ENCODE peak calls at places on chromosome 11, in six cellular contexts. H is tibial artery; E is CD8-positive, alpha-beta T cell; B is left ventricle myocardium inferior; S is naive thymus-derived CD4-positive, alpha-beta T cell; M is colonic mucosa. K is an unnamed sample. For H3K4me1, the result is how much of the 10 kb centered on the place peaks cover.

GRCh38 chr11:73141031-73141308 is 1.1 kb downstream of the FCHSD2 start:
- DNase-seq in H (peak), E (no peak), B (peak), S (no peak), M (peak), K (peak)

GRCh38 chr11:11253995-11254394 is 99.1 kb downstream of the CSNK2A3 start:
- DNase-seq in H (no peak), E (no peak), B (no peak), S (no peak), M (no peak), K (no peak)

GRCh38 chr11:20089796-20090653 is 70.2 kb downstream of the DBX1 start:
- DNase-seq in H (no peak), E (no peak), B (no peak), S (no peak), M (no peak), K (no peak)

GRCh38 chr11:1422481-1422880 is 32.7 kb downstream of the BRSK2 start:
- DNase-seq in H (no peak), E (no peak), B (no peak), S (no peak), M (no peak), K (no peak)

GRCh38 chr11:72781313-72782080 is 12.3 kb downstream of the STARD10 start:
- DNase-seq in H (no peak), E (peak), B (peak), S (peak), M (peak), K (no peak)

GRCh38 chr11:133830931-133831907 is 14.1 kb downstream of the SPATA19 start:
- DNase-seq in H (no peak), E (no peak), B (no peak), S (no peak), M (no peak), K (no peak)

GRCh38 chr11:117822031-117822521 is 2.5 kb downstream of the FXYD2 start:
- DNase-seq in H (no peak), E (peak), B (no peak), S (peak), M (no peak), K (no peak)

GRCh38 chr11:28871090-28871489 is 762.9 kb downstream of the METTL15 start:
- DNase-seq in H (no peak), E (no peak), B (no peak), S (no peak), M (no peak), K (no peak)

GRCh38 chr11:62461740-62462522 is 43.1 kb downstream of the SCGB1A1 start:
- DNase-seq in H (no peak), E (no peak), B (no peak), S (no peak), M (no peak), K (no peak)

GRCh38 chr11:30560345-30561106 is 25.6 kb downstream of the MPPED2 start:
- DNase-seq in H (no peak), E (no peak), B (no peak), S (no peak), M (no peak), K (no peak)

GRCh38 chr11:35216962-35217667 is 78.1 kb downstream of the CD44 start:
- DNase-seq in H (no peak), E (peak), B (no peak), S (peak), M (no peak), K (no peak)

GRCh38 chr11:72727521-72727920 is 24.7 kb downstream of the ARAP1 start:
- DNase-seq in H (no peak), E (no peak), B (no peak), S (no peak), M (no peak), K (no peak)

GRCh38 chr11:110425751-110426545 is 3.8 kb upstream of the FDX1 start:
- DNase-seq in H (no peak), E (no peak), B (no peak), S (no peak), M (no peak), K (no peak)

GRCh38 chr11:65912840-65913239 is 6.0 kb downstream of the C11orf68 start:
- DNase-seq in H (no peak), E (no peak), B (no peak), S (no peak), M (no peak), K (no peak)

GRCh38 chr11:115325523-115325922 is 178.7 kb downstream of the CADM1 start:
- DNase-seq in H (no peak), E (no peak), B (no peak), S (no peak), M (no peak), K (no peak)

GRCh38 chr11:110148775-110149744 is 55.9 kb downstream of the ZC3H12C start:
- DNase-seq in H (no peak), E (no peak), B (no peak), S (no peak), M (no peak), K (no peak)

GRCh38 chr11:45025716-45026492 is 75.2 kb upstream of the TP53I11 start:
- DNase-seq in H (peak), E (no peak), B (peak), S (no peak), M (no peak), K (no peak)

GRCh38 chr11:117392001-117392690 is 64.5 kb downstream of the CEP164 start:
- DNase-seq in H (no peak), E (no peak), B (no peak), S (no peak), M (no peak), K (no peak)

GRCh38 chr11:72433455-72434061 is 773 bp downstream of the CLPB start:
- DNase-seq in H (no peak), E (no peak), B (peak), S (no peak), M (no peak), K (no peak)

GRCh38 chr11:64665381-64665780 is 57.6 kb downstream of the NRXN2 start:
- DNase-seq in H (peak), E (no peak), B (no peak), S (no peak), M (no peak), K (no peak)

GRCh38 chr11:118820412-118821357 is 29.7 kb upstream of the DDX6 start:
- DNase-seq in H (peak), E (peak), B (peak), S (no peak), M (peak), K (peak)

GRCh38 chr11:111631666-111632039 is 29.4 kb downstream of the SIK2 start:
- DNase-seq in H (no peak), E (no peak), B (no peak), S (no peak), M (no peak), K (no peak)

GRCh38 chr11:65204646-65205601 is 23.2 kb downstream of the CAPN1 start:
- DNase-seq in H (no peak), E (peak), B (no peak), S (peak), M (no peak), K (no peak)

GRCh38 chr11:9065614-9066431 is 25.6 kb downstream of the SCUBE2 start:
- DNase-seq in H (no peak), E (no peak), B (no peak), S (no peak), M (no peak), K (no peak)

GRCh38 chr11:102546923-102547471 is 16.4 kb upstream of the MMP7 start:
- DNase-seq in H (no peak), E (no peak), B (no peak), S (no peak), M (no peak), K (no peak)

GRCh38 chr11:134252539-134253188 is 488 bp downstream of the THYN1 start:
- DNase-seq in H (peak), E (peak), B (no peak), S (no peak), M (peak), K (no peak)

GRCh38 chr11:67357831-67358555 is 4.6 kb upstream of the POLD4 start:
- DNase-seq in H (no peak), E (no peak), B (no peak), S (no peak), M (peak), K (no peak)

GRCh38 chr11:116169776-116170175 is 603.0 kb downstream of the BUD13 start:
- DNase-seq in H (no peak), E (no peak), B (no peak), S (no peak), M (peak), K (no peak)

GRCh38 chr11:15865212-15865987 is 490.9 kb downstream of the SOX6 start:
- DNase-seq in H (no peak), E (no peak), B (no peak), S (no peak), M (no peak), K (no peak)

GRCh38 chr11:13940611-13941256 is 21.8 kb upstream of the SPON1 start:
- DNase-seq in H (no peak), E (peak), B (no peak), S (peak), M (no peak), K (no peak)

GRCh38 chr11:88367310-88367709 is 29.8 kb upstream of the CTSC start:
- DNase-seq in H (no peak), E (no peak), B (no peak), S (peak), M (no peak), K (no peak)

GRCh38 chr11:120774591-120775386 is 249.1 kb upstream of the TBCEL start:
- DNase-seq in H (no peak), E (no peak), B (no peak), S (no peak), M (no peak), K (no peak)

GRCh38 chr11:112928136-112928535 is 33.1 kb upstream of the NCAM1 start:
- DNase-seq in H (no peak), E (no peak), B (no peak), S (no peak), M (no peak), K (no peak)

GRCh38 chr11:69388210-69388609 is 93.3 kb upstream of the LINC01488 start:
- DNase-seq in H (no peak), E (no peak), B (no peak), S (no peak), M (no peak), K (no peak)
- H3K4me3 ChIP-seq in H (no peak), E (no peak), B (no peak), S (no peak), M (no peak), K (no peak)

DNA sequence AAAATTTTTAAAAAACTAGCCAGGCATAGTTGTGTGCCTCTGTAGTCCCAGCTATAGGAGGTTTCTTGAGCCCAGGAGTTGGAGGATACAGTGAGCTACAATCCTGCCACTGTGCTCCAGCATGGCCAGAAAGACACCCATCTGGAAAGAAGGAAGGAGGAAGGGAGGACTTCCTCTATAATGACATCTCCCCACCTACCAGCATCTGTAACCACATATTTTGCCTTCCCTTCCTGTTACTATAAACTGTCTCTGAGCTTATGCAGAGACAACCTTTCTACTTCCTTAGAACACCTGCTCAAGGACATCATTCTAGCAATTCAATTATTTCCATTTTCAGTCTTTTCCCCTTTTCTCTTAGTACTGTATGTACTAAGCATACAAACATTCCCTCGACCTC is 2.2 kb upstream of the NUP160 start:
- DNase-seq in H (no peak), E (no peak), B (no peak), S (no peak), M (no peak), K (no peak)
- H3K4me1 ChIP-seq in H (under half), E (under half), B (under half), S (half or more), M (under half), K (under half)

GRCh38 chr11:93537767-93538261 is 5.4 kb downstream of the SMCO4 start:
- DNase-seq in H (peak), E (no peak), B (no peak), S (no peak), M (no peak), K (peak)
- H3K4me3 ChIP-seq in H (peak), E (no peak), B (peak), S (no peak), M (no peak), K (no peak)

GRCh38 chr11:79383874-79384273 is 57.0 kb downstream of the TENM4 start:
- DNase-seq in H (no peak), E (no peak), B (no peak), S (no peak), M (no peak), K (no peak)
- H3K4me1 ChIP-seq in H (under half), E (under half), B (under half), S (under half), M (under half), K (under half)

DNA sequence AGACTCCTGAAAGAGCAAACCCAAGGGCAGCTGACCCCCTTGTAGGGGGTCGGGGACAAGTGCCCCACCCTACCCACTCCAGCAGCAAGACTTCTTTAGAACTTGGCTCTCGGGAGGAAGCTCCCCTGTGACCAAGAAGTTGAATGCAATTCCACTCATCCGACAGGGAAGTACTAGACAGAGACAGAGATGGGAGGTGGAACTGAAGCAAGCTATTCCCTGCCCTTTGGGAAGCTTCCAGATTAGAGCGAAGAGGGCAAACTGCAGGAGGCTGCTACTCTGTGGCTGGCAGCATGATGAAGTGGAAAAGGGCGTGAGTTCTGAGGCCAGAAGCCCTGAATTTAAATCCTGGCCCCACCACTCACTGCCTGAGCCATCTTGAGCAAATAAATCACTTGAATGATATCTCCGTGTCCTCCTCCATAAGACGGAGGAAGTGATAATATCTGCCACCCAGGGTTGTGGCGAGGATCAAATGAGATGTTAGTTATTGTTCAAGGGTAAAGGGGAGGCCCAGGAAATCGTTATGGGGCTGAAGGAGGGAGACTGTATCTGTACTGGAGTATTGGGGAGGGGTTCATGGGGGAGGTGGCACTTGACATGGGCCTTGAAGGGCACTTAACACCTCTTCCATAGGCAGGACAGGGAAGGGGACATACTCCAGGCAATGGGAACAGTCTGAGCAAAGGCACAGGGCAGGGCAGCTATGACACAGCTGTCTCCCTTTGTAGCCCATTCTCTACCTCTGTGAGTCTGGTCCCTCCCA is 16.2 kb upstream of the DGKZ start:
- DNase-seq in H (no peak), E (peak), B (no peak), S (peak), M (no peak), K (no peak)
- H3K4me3 ChIP-seq in H (no peak), E (peak), B (no peak), S (peak), M (no peak), K (no peak)

GRCh38 chr11:26844963-26845362 is 123.1 kb upstream of the SLC5A12 start:
- DNase-seq in H (no peak), E (no peak), B (no peak), S (no peak), M (no peak), K (no peak)

GRCh38 chr11:26847977-26848376 is 126.1 kb upstream of the SLC5A12 start:
- DNase-seq in H (no peak), E (no peak), B (no peak), S (no peak), M (no peak), K (no peak)

GRCh38 chr11:26843539-26843938 is 121.7 kb upstream of the SLC5A12 start:
- DNase-seq in H (no peak), E (no peak), B (no peak), S (no peak), M (no peak), K (no peak)

GRCh38 chr11:26847459-26847858 is 125.6 kb upstream of the SLC5A12 start:
- DNase-seq in H (peak), E (no peak), B (no peak), S (no peak), M (no peak), K (no peak)

DNA sequence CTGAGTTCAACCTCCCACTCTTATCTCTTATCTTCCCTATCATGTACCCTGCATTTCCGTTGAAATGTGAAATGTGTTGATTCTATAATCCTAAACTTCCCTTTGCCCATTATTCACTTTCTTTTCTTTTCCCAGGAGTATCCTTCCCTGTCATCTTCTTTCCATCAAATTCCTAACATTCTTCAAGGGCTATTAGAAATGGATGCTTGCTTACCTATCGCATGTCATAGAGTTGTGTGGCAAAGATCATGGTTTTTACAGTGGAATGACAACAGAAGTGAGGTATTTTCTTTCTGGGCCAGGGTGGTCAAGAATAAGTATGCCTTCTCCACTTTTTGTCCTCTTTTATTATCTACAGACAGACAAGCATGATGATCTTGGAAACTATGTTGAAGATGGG is 124.4 kb upstream of the SLC5A12 start:
- DNase-seq in H (no peak), E (no peak), B (no peak), S (no peak), M (no peak), K (no peak)
- H3K4me1 ChIP-seq in H (half or more), E (under half), B (under half), S (under half), M (under half), K (under half)

DNA sequence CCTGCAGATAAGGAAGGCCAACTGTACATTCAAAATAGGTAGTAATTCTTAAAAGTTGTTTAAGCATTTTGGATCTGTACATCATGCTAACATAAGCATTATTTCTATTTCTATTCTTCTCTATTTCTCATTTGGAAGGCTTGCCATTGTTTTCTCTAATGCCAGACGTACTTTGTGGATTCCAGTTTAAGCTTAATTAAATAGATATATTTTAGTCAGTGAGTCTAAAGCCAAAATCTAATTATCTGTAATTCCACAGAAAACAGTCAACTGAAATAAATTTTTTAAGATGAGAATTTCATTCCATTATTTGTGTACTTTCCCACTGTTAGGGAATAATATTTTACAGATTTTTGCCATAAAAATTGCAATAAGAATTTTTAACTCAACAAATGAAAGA is 123.0 kb downstream of the LUZP2 start:
- DNase-seq in H (no peak), E (no peak), B (no peak), S (no peak), M (no peak), K (no peak)
- H3K4me3 ChIP-seq in H (no peak), E (no peak), B (no peak), S (no peak), M (no peak), K (no peak)

GRCh38 chr11:84214557-84214956 is 928.4 kb upstream of the CCDC90B start:
- DNase-seq in H (no peak), E (no peak), B (no peak), S (no peak), M (no peak), K (no peak)
- H3K4me1 ChIP-seq in H (under half), E (under half), B (under half), S (under half), M (under half), K (under half)

DNA sequence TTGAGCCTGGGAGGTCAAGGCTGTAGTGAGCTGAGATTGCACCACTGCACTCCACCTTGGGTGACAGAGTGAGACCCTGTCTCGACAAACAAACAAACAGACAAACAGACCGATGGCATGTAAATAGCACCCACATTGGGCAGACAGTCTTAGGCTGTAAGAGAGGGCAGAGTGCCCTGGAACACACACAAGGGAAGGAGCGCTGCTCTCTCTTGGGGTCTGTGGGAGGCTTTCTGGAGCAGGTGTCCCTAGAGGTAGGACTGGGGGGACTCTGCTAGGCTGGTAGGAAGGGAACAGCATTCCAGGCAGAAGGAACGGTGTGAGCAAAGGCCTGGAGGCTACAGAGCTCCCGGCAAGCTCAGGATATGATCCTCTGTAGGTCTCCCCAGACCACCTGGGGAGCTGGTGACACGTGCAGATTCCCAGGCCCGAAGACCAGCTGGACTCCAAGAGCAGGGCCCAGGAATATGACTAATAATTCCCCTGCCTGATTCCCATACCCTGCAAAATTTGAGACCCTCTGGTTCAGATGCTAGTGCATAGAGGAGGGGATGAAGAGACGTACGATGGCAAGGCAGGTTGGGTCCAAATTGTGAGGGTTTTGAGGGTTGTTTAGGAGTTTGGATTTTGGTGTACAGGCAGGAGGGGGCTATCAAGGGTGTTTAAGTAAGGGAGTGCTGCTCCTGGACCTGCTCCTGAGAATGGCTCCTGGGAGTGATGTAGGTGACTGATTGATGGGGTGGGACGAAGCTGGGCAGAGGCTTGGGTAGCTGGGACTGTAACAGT is 11.6 kb downstream of the SMIM38 start:
- DNase-seq in H (no peak), E (no peak), B (no peak), S (no peak), M (no peak), K (no peak)
- H3K4me3 ChIP-seq in H (peak), E (no peak), B (no peak), S (no peak), M (no peak), K (no peak)

DNA sequence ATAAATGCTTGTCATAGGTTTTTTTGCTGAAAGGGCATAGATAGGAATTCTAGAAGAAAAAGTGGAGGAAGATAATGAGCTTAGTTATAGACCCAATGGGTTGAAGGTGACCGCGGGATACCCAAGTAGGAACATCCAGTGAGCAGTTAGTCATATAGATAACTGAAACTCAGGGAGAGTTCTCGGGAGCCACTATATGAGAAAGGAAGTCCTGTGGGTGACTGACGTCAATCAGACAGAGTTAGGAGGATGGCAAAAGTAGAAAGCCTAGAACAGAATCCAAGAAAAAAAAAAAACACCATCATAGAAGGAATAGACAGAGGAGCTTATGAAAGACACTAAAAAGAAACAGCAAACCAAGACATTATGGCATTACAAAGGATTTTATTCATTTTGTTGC is 1.6 kb upstream of the CNGA4 start:
- DNase-seq in H (no peak), E (no peak), B (no peak), S (no peak), M (no peak), K (no peak)
- H3K4me1 ChIP-seq in H (under half), E (under half), B (under half), S (under half), M (under half), K (under half)

K was measured in lung.